ENCODE peak calls at places on chromosome 15, in five cellular contexts. O is GM23248, B is left ventricle myocardium inferior, R is right cardiac atrium, Z is substantia nigra. X is an unnamed sample.

GRCh38 chr15:101374326-101374725 is 79.3 kb upstream of the SNRPA1 start:
- DNase-seq in O (no peak), B (no peak), R (no peak), Z (no peak), X (no peak)

GRCh38 chr15:40006003-40006402 is 33.0 kb downstream of the SRP14 start:
- DNase-seq in O (peak; percentile 76), B (no peak), R (no peak), Z (no peak), X (no peak)

GRCh38 chr15:74888716-74889115 is 1.1 kb upstream of the MPI start:
- DNase-seq in O (no peak), B (no peak), R (no peak), Z (no peak), X (peak; percentile 25)

GRCh38 chr15:67043939-67044771 is 21.2 kb upstream of the SMAD3 start:
- DNase-seq in O (peak; percentile 87), B (no peak), R (no peak), Z (no peak), X (peak; percentile 99)

GRCh38 chr15:67543348-67543718 is 830 bp downstream of the MAP2K5 start:
- DNase-seq in O (peak; percentile 51), B (no peak), R (peak; percentile 44), Z (no peak), X (no peak)

GRCh38 chr15:56243117-56243773 is 434 bp downstream of the RFX7 start:
- DNase-seq in O (peak; percentile 60), B (peak; percentile 39), R (peak; percentile 79), Z (peak; percentile 66), X (peak; percentile 78)

GRCh38 chr15:66886686-66887273 is 178.6 kb upstream of the SMAD3 start:
- DNase-seq in O (no peak), B (no peak), R (no peak), Z (no peak), X (no peak)

GRCh38 chr15:97728791-97729190 is 231.7 kb upstream of the ARRDC4 start:
- DNase-seq in O (no peak), B (peak; percentile 19), R (peak; percentile 59), Z (no peak), X (no peak)

GRCh38 chr15:55587321-55588069 is 650 bp downstream of the PYGO1 start:
- DNase-seq in O (peak; percentile 77), B (peak; percentile 27), R (no peak), Z (no peak), X (peak; percentile 74)

GRCh38 chr15:68700395-68701123 is 120.1 kb downstream of the ANP32A start:
- DNase-seq in O (peak; percentile 80), B (peak; percentile 76), R (peak; percentile 86), Z (peak; percentile 73), X (peak; percentile 90)

GRCh38 chr15:33156021-33156420 is 38.5 kb downstream of the FMN1 start:
- DNase-seq in O (no peak), B (no peak), R (no peak), Z (no peak), X (no peak)

GRCh38 chr15:99143655-99144610 is 39.1 kb downstream of the SYNM start:
- DNase-seq in O (peak; percentile 87), B (peak; percentile 73), R (peak; percentile 91), Z (peak; percentile 31), X (peak; percentile 17)

GRCh38 chr15:60787737-60788513 is 309.0 kb upstream of the ICE2 start:
- DNase-seq in O (peak; percentile 33), B (no peak), R (peak; percentile 38), Z (no peak), X (no peak)

GRCh38 chr15:60507596-60508424 is 28.9 kb upstream of the ICE2 start:
- DNase-seq in O (peak; percentile 74), B (no peak), R (no peak), Z (no peak), X (peak; percentile 69)

GRCh38 chr15:38893920-38894259 is 329.3 kb upstream of the RASGRP1 start:
- DNase-seq in O (no peak), B (no peak), R (no peak), Z (no peak), X (no peak)

GRCh38 chr15:96166223-96167200 is 164.0 kb upstream of the NR2F2 start:
- DNase-seq in O (no peak), B (no peak), R (no peak), Z (no peak), X (no peak)

GRCh38 chr15:74541494-74542191 is 623 bp downstream of the ARID3B start:
- DNase-seq in O (peak; percentile 79), B (no peak), R (peak; percentile 60), Z (no peak), X (peak; percentile 91)

GRCh38 chr15:66707310-66708160 is 5.5 kb downstream of the SMAD6 start:
- DNase-seq in O (peak; percentile 78), B (peak; percentile 43), R (peak; percentile 86), Z (no peak), X (peak; percentile 95)

GRCh38 chr15:67188551-67189218 is 65.8 kb downstream of the AAGAB start:
- DNase-seq in O (peak; percentile 87), B (no peak), R (no peak), Z (no peak), X (no peak)

GRCh38 chr15:75361361-75361988 is 6.9 kb downstream of the MAN2C1 start:
- DNase-seq in O (no peak), B (no peak), R (no peak), Z (no peak), X (no peak)

GRCh38 chr15:33148129-33148850 is 46.2 kb downstream of the FMN1 start:
- DNase-seq in O (no peak), B (no peak), R (no peak), Z (no peak), X (no peak)

GRCh38 chr15:65940618-65940909 is 71.3 kb downstream of the RAB11A start:
- DNase-seq in O (peak; percentile 53), B (no peak), R (no peak), Z (no peak), X (no peak)

GRCh38 chr15:90585863-90586262 is 56.1 kb downstream of the CRTC3 start:
- DNase-seq in O (peak; percentile 45), B (no peak), R (no peak), Z (no peak), X (no peak)

GRCh38 chr15:38758001-38758400 is 193.4 kb upstream of the RASGRP1 start:
- DNase-seq in O (peak; percentile 69), B (no peak), R (no peak), Z (no peak), X (no peak)

GRCh38 chr15:32824777-32825176 is 107.0 kb downstream of the GREM1 start:
- DNase-seq in O (peak; percentile 92), B (no peak), R (no peak), Z (no peak), X (no peak)

GRCh38 chr15:41851755-41852370 is 13.2 kb downstream of the PLA2G4B start:
- DNase-seq in O (no peak), B (no peak), R (no peak), Z (no peak), X (no peak)

GRCh38 chr15:70791248-70791647 is 27.9 kb upstream of the UACA start:
- DNase-seq in O (no peak), B (no peak), R (no peak), Z (no peak), X (no peak)
- H3K27ac ChIP-seq in O (peak overlapping the region; percentile 62), B (no peak overlapping the region), R (no peak overlapping the region), Z (no peak overlapping the region), X (no peak overlapping the region)

GRCh38 chr15:89444241-89444797 is 52.1 kb downstream of the RHCG start:
- DNase-seq in O (no peak), B (no peak), R (no peak), Z (no peak), X (no peak)
- H3K27ac ChIP-seq in O (no peak overlapping the region), B (no peak overlapping the region), R (no peak overlapping the region), Z (no peak overlapping the region), X (no peak overlapping the region)

DNA sequence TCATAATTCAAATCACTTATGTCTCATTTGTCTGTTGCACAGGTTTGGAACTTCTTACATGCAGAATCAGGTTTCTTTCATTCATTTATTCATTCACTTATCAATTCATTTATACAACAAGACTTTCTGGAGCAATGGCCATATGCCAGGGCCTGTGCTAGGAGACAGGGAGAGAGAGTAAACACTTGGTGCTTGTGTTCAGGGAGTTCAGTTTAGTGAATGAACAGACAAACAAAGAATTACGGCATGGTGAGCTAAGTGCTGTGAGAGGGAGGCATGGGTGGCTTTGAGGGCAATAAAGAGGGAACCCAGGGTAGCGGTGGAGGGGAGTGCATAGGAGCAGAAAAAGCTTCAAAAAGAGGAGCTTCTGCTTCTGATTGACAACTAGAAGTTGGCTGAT is 8.5 kb upstream of the IREB2 start:
- DNase-seq in O (no peak), B (no peak), R (no peak), Z (peak; percentile 29), X (no peak)
- H3K27ac ChIP-seq in O (no peak overlapping the region), B (no peak overlapping the region), R (no peak overlapping the region), Z (no peak overlapping the region), X (no peak overlapping the region)

DNA sequence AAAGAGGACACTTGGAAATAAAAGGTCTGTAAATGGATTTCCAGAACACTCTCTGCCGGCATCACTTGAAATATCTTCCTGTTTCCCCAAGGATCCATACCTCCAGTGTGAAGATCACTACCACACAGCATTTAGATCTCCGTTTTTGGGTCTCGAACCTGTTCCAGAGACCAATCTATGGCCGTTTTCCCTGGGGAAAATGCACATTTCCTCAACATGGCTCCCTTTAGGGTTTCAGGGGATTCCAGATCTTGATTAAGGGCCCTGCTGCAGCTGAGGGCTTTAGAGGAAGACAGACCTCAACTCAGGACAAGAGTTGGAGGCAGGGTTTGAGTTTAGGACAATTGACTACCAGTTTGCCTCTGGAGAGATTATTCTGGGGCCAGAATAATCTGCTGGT is 2.1 kb downstream of the CTSH start:
- DNase-seq in O (no peak), B (no peak), R (no peak), Z (no peak), X (no peak)
- H3K27ac ChIP-seq in O (no peak overlapping the region), B (no peak overlapping the region), R (no peak overlapping the region), Z (no peak overlapping the region), X (no peak overlapping the region)

GRCh38 chr15:80179025-80179759 is 26.4 kb downstream of the FAH start:
- DNase-seq in O (peak; percentile 93), B (no peak), R (no peak), Z (no peak), X (no peak)
- H3K27ac ChIP-seq in O (peak overlapping the region; percentile 62), B (no peak overlapping the region), R (no peak overlapping the region), Z (no peak overlapping the region), X (no peak overlapping the region)

DNA sequence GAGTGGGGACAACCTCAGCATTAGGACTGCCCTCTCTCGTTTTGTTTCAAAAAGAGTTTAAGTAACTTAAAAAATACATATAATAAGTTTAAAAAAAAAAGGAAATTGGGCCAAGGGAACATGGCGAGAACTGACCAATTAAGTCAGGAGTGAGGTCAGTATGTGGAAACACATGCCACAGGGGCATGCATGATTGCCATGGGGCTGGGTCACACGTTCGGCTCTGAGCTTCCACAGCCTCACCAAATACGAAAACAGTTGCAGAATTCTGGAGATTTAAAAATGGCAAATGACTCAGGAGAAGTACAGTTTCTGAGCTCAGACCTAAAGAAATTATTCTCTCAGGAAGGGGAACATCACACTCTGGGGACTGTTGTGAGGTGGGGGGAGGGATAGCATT is 24.1 kb downstream of the PDE8A start:
- DNase-seq in O (no peak), B (no peak), R (no peak), Z (no peak), X (no peak)
- H3K27ac ChIP-seq in O (no peak overlapping the region), B (no peak overlapping the region), R (no peak overlapping the region), Z (no peak overlapping the region), X (no peak overlapping the region)